ENCODE peak calls at places on chromosomes 4 and X, in nine cellular contexts. A is NT2/D1, W is SK-N-SH, Z is K562, G is stomach, V is COLO829, D is IMR-90, Y is tibial artery, B is KG1. F is an unnamed sample.

GRCh38 chr4:38675167-38676121 is 11.4 kb downstream of the KLF3 start:
- DNase-seq in A (no peak), W (peak), Z (peak), G (peak), V (peak), D (peak), Y (peak), B (peak), F (peak)

GRCh38 chr4:165964591-165964990 is 91.6 kb downstream of the TLL1 start:
- DNase-seq in A (no peak), W (no peak), Z (no peak), G (no peak), V (no peak), D (no peak), Y (no peak), B (no peak), F (no peak)

GRCh38 chrX:11724122-11725017 is 33.7 kb upstream of the MSL3 start:
- DNase-seq in A (no peak), W (peak), Z (peak), G (no peak), V (peak), D (peak), Y (no peak), B (no peak), F (no peak)

GRCh38 chr4:139658185-139658584 is 7.4 kb upstream of the MGST2 start:
- DNase-seq in A (no peak), W (no peak), Z (no peak), G (no peak), V (no peak), D (no peak), Y (no peak), B (no peak), F (no peak)

GRCh38 chr4:17968721-17969120 is 52.8 kb downstream of the LCORL start:
- DNase-seq in A (no peak), W (no peak), Z (no peak), G (no peak), V (no peak), D (no peak), Y (no peak), B (no peak), F (no peak)

GRCh38 chr4:8522160-8523120 is 57.8 kb upstream of the GPR78 start:
- DNase-seq in A (no peak), W (no peak), Z (no peak), G (no peak), V (no peak), D (no peak), Y (no peak), B (no peak), F (no peak)

GRCh38 chr4:93243262-93243661 is 585.3 kb upstream of the ATOH1 start:
- DNase-seq in A (no peak), W (no peak), Z (no peak), G (no peak), V (no peak), D (no peak), Y (no peak), B (no peak), F (no peak)

GRCh38 chr4:121096629-121097028 is 24.3 kb upstream of the NDNF start:
- DNase-seq in A (no peak), W (peak), Z (no peak), G (no peak), V (peak), D (peak), Y (no peak), B (no peak), F (no peak)

GRCh38 chr4:32985256-32985655 is 2265.1 kb downstream of the PCDH7 start:
- DNase-seq in A (no peak), W (no peak), Z (no peak), G (no peak), V (no peak), D (no peak), Y (no peak), B (no peak), F (no peak)

GRCh38 chr4:37054670-37055069 is 189.9 kb upstream of the NWD2 start:
- DNase-seq in A (no peak), W (no peak), Z (no peak), G (no peak), V (no peak), D (no peak), Y (no peak), B (no peak), F (no peak)

GRCh38 chr4:110172972-110173371 is 25.4 kb downstream of the ELOVL6 start:
- DNase-seq in A (no peak), W (no peak), Z (no peak), G (no peak), V (no peak), D (no peak), Y (no peak), B (no peak), F (no peak)

GRCh38 chr4:139692300-139693012 is 26.8 kb downstream of the MGST2 start:
- DNase-seq in A (no peak), W (peak), Z (no peak), G (no peak), V (no peak), D (no peak), Y (no peak), B (no peak), F (peak)

GRCh38 chr4:40281099-40281498 is 54.0 kb upstream of the CHRNA9 start:
- DNase-seq in A (no peak), W (no peak), Z (no peak), G (no peak), V (no peak), D (no peak), Y (no peak), B (no peak), F (no peak)

F was measured in GDM1.